ENCODE peak calls at places on chromosomes 11 and 22, in five cellular contexts. H, K, W, T and B are unnamed samples.

GRCh38 chr11:18700872-18701271 is 2.3 kb downstream of the TMEM86A start:
- DNase-seq in H (no peak), K (no peak), W (no peak), T (no peak), B (no peak)

GRCh38 chr11:24348908-24349307 is 147.9 kb upstream of the LUZP2 start:
- DNase-seq in H (no peak), K (no peak), W (no peak), T (no peak), B (no peak)

GRCh38 chr11:91158297-91158696 is 935.4 kb upstream of the CHORDC1 start:
- DNase-seq in H (no peak), K (no peak), W (no peak), T (no peak), B (no peak)

GRCh38 chr11:130323452-130324448 is 9.0 kb upstream of the ZBTB44 start:
- DNase-seq in H (no peak), K (no peak), W (no peak), T (no peak), B (no peak)

GRCh38 chr11:76955459-76956114 is 78.6 kb upstream of the B3GNT6 start:
- DNase-seq in H (no peak), K (no peak), W (no peak), T (no peak), B (no peak)

GRCh38 chr11:47992959-47993820 is 12.8 kb downstream of the PTPRJ start:
- DNase-seq in H (no peak), K (no peak), W (no peak), T (no peak), B (no peak)

GRCh38 chr11:77590194-77590591 is 440 bp downstream of the AQP11 start:
- DNase-seq in H (no peak), K (no peak), W (peak), T (peak), B (peak)

GRCh38 chr22:19620742-19621371 is 93.4 kb upstream of the SEPTIN5 start:
- DNase-seq in H (no peak), K (no peak), W (no peak), T (no peak), B (no peak)

GRCh38 chr11:30487200-30487898 is 98.8 kb downstream of the MPPED2 start:
- DNase-seq in H (no peak), K (no peak), W (no peak), T (no peak), B (no peak)

GRCh38 chr11:10076458-10077141 is 217.4 kb downstream of the SBF2 start:
- DNase-seq in H (peak), K (no peak), W (peak), T (peak), B (peak)

GRCh38 chr11:63896071-63896470 is 20.9 kb downstream of the RCOR2 start:
- DNase-seq in H (no peak), K (no peak), W (no peak), T (no peak), B (no peak)

GRCh38 chr11:105553015-105553414 is 56.9 kb upstream of the GRIA4 start:
- DNase-seq in H (no peak), K (no peak), W (no peak), T (no peak), B (peak)

GRCh38 chr22:47167056-47167455 is 404.6 kb downstream of the TBC1D22A start:
- DNase-seq in H (no peak), K (no peak), W (no peak), T (no peak), B (no peak)

GRCh38 chr22:19965771-19966709 is 24.4 kb upstream of the TXNRD2 start:
- DNase-seq in H (no peak), K (no peak), W (no peak), T (peak), B (no peak)

GRCh38 chr11:110908401-110909106 is 196.3 kb upstream of the ARHGAP20 start:
- DNase-seq in H (no peak), K (no peak), W (peak), T (no peak), B (no peak)

GRCh38 chr11:120168960-120169681 is 31.2 kb upstream of the TRIM29 start:
- DNase-seq in H (peak), K (no peak), W (no peak), T (peak), B (peak)